ENCODE peak calls at places on chromosomes 6 and 20, in four cellular contexts. C is retinal pigment epithelial cell, L is hepatocyte, Z is cardiac muscle cell. Y is an unnamed sample.

GRCh38 chr20:3796477-3797225 is 541 bp downstream of the CDC25B start:
- DNase-seq in C (no peak), L (no peak), Z (no peak), Y (no peak)

GRCh38 chr6:147141690-147142308 is 62.4 kb upstream of the STXBP5 start:
- DNase-seq in C (no peak), L (peak), Z (no peak), Y (no peak)

GRCh38 chr20:61185841-61186601 is 66.0 kb upstream of the CDH4 start:
- DNase-seq in C (peak), L (peak), Z (peak), Y (peak)

GRCh38 chr20:1827974-1828785 is 67.0 kb upstream of the SIRPA start:
- DNase-seq in C (no peak), L (peak), Z (peak), Y (no peak)

GRCh38 chr6:40817369-40817768 is 221.7 kb downstream of the UNC5CL start:
- DNase-seq in C (no peak), L (no peak), Z (no peak), Y (no peak)

GRCh38 chr6:34457747-34458462 is 8.0 kb upstream of the PACSIN1 start:
- DNase-seq in C (no peak), L (no peak), Z (no peak), Y (no peak)

GRCh38 chr20:23011008-23011721 is 23.9 kb upstream of the SSTR4 start:
- DNase-seq in C (no peak), L (no peak), Z (no peak), Y (no peak)

GRCh38 chr20:22106308-22106938 is 401.0 kb downstream of the PAX1 start:
- DNase-seq in C (no peak), L (peak), Z (no peak), Y (peak)

GRCh38 chr6:56072856-56073255 is 174.5 kb downstream of the COL21A1 start:
- DNase-seq in C (no peak), L (no peak), Z (peak), Y (peak)

GRCh38 chr6:99287523-99287922 is 62.0 kb downstream of the FAXC start:
- DNase-seq in C (no peak), L (no peak), Z (no peak), Y (no peak)

GRCh38 chr20:401682-402495 is 6.2 kb upstream of the RBCK1 start:
- DNase-seq in C (no peak), L (peak), Z (peak), Y (peak)

GRCh38 chr6:36280467-36280866 is 10.6 kb downstream of the PNPLA1 start:
- DNase-seq in C (no peak), L (no peak), Z (no peak), Y (no peak)

GRCh38 chr6:104525677-104526322 is 333.9 kb downstream of the HACE1 start:
- DNase-seq in C (peak), L (peak), Z (peak), Y (peak)

GRCh38 chr6:36349240-36349639 is 12.6 kb upstream of the BNIP5 start:
- DNase-seq in C (no peak), L (no peak), Z (no peak), Y (no peak)

GRCh38 chr6:6836609-6837406 is 248.3 kb downstream of the LY86 start:
- DNase-seq in C (no peak), L (no peak), Z (no peak), Y (no peak)

GRCh38 chr6:39196648-39197047 is 32.6 kb downstream of the KCNK5 start:
- DNase-seq in C (no peak), L (peak), Z (no peak), Y (no peak)

GRCh38 chr6:132413501-132413805 is 12.2 kb upstream of the MOXD1 start:
- DNase-seq in C (no peak), L (no peak), Z (no peak), Y (no peak)

GRCh38 chr20:32019156-32019510 is 8.9 kb downstream of the CCM2L start:
- DNase-seq in C (no peak), L (peak), Z (no peak), Y (no peak)

GRCh38 chr20:45452772-45453171 is 16.8 kb upstream of the WFDC2 start:
- DNase-seq in C (no peak), L (no peak), Z (no peak), Y (no peak)

GRCh38 chr6:111586554-111586953 is 19.1 kb downstream of the TRAF3IP2 start:
- DNase-seq in C (no peak), L (no peak), Z (no peak), Y (no peak)

GRCh38 chr20:1203630-1204029 is 376 bp downstream of the C20orf202 start:
- DNase-seq in C (no peak), L (no peak), Z (no peak), Y (no peak)

GRCh38 chr20:30168025-30168799 is 1089.3 kb upstream of the DEFB115 start:
- DNase-seq in C (no peak), L (no peak), Z (no peak), Y (no peak)

GRCh38 chr20:5991623-5992441 is 41.4 kb downstream of the MCM8 start:
- DNase-seq in C (no peak), L (peak), Z (no peak), Y (peak)

GRCh38 chr20:60192351-60192750 is 234.1 kb downstream of the CDH26 start:
- DNase-seq in C (no peak), L (no peak), Z (no peak), Y (peak)

GRCh38 chr20:19712737-19713260 is 45.3 kb upstream of the RIN2 start:
- DNase-seq in C (no peak), L (no peak), Z (no peak), Y (no peak)

GRCh38 chr6:1164600-1164999 is 147.3 kb upstream of the FOXQ1 start:
- DNase-seq in C (no peak), L (no peak), Z (no peak), Y (no peak)

GRCh38 chr6:128352331-128352730 is 168.1 kb downstream of the PTPRK start:
- DNase-seq in C (no peak), L (no peak), Z (no peak), Y (no peak)

GRCh38 chr20:47843886-47844567 is 58.7 kb upstream of the SULF2 start:
- DNase-seq in C (no peak), L (peak), Z (no peak), Y (no peak)

GRCh38 chr6:55812509-55812908 is 62.9 kb downstream of the BMP5 start:
- DNase-seq in C (no peak), L (no peak), Z (no peak), Y (no peak)

GRCh38 chr6:72580281-72580940 is 41.5 kb upstream of the KCNQ5 start:
- DNase-seq in C (peak), L (peak), Z (peak), Y (peak)
- TF ChIP-seq CTCF in C (peak), L (peak), Z (peak), Y (peak)

GRCh38 chr6:63571382-63571882 is 848 bp upstream of the LOC128125822 start:
- DNase-seq in C (peak), L (no peak), Z (no peak), Y (no peak)
- H3K4me3 ChIP-seq in C (peak), L (peak), Z (peak), Y (peak)

GRCh38 chr20:11676618-11677289 is 240.9 kb upstream of the BTBD3 start:
- DNase-seq in C (peak), L (peak), Z (peak), Y (peak)
- TF ChIP-seq CTCF in C (peak), L (peak), Z (peak), Y (peak)

DNA sequence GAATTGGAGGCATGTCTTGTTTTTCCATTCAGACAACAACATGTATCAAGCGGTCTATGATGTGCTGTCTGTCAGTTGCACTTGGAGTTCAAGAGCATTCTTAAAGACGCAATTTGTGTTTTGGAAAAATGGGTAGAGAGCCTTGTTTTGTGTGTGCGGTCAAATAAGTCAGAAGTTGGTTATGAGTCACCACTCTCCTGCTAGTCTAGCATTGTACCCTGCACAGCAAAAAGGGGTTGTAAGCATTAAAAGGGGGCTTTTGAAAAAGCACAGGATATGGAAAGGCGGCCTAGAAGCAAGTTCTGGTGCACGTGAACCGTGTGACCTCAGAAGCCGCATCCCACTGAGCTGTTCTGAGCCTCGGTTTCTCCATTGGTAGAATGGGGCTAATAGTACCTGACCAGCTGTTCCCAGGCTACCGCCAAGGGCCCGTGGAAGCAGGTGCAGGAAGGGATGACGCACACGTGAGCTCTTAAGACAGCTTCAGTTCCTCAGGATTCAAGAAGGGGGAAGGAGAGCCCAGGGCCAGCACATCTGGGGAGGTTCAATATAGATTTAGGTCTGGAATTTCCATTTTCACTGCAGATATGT is 61.6 kb upstream of the SNX9 start:
- DNase-seq in C (peak), L (no peak), Z (peak), Y (no peak)
- H3K4me3 ChIP-seq in C (no peak), L (no peak), Z (no peak), Y (no peak)

DNA sequence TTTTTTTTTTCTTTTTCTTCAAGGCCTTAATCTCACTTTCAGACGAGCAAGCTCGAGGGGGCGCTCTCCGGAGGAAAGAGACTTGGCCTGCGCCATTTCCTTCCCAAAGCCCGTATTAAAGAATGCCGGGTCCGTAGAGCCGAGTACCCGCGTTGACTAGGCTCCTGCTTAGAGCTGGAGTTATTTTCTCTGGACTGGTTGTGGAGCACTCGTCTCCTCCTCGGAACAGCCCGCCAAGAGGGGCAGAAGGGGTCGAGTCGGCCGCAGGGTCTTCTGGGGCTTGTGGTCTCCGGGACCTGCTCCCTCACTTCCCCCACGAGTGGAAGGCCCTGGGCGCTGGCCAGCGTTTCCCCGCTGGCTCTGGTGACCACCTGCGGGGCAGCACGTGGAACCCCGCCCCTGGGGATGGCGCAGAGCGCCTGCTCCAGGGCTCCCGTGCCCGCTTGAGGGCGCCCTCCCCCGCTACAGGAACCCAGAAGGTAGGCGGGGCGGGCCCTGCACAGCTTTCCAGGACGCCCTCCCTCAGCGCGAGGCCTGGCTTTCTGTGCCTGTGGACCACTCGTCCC is 2.7 kb upstream of the MEI4 start:
- DNase-seq in C (peak), L (peak), Z (peak), Y (no peak)
- TF ChIP-seq CTCF in C (peak), L (peak), Z (peak), Y (no peak)

GRCh38 chr6:9986273-9986672 is 428.6 kb downstream of the TFAP2A start:
- DNase-seq in C (no peak), L (no peak), Z (no peak), Y (no peak)
- H3K4me3 ChIP-seq in C (no peak), L (no peak), Z (no peak), Y (no peak)